ENCODE peak calls at places on chromosome 12, in ten cellular contexts. M is brain microvascular endothelial cell; W is cardiac muscle cell; V is NCI-H2081; H is HFFc6; S is DMS153; T is central memory CD4-positive, alpha-beta T cell; L is esophagus muscularis mucosa; I is Peyer's patch; R is cardiac septum. Q is an unnamed sample.

GRCh38 chr12:103626498-103626897 is 39.4 kb downstream of the STAB2 start:
- DNase-seq in M (no peak), W (peak), V (peak), H (peak), S (peak), T (no peak), L (peak), I (no peak), R (peak), Q (no peak)

GRCh38 chr12:49043856-49044258 is 16.7 kb downstream of the KMT2D start:
- DNase-seq in M (peak), W (peak), V (peak), H (peak), S (peak), T (peak), L (no peak), I (peak), R (peak), Q (peak)

GRCh38 chr12:59182191-59182590 is 261.9 kb upstream of the LRIG3 start:
- DNase-seq in M (peak), W (no peak), V (no peak), H (no peak), S (no peak), T (no peak), L (no peak), I (no peak), R (no peak), Q (no peak)

GRCh38 chr12:78403681-78404080 is 460.9 kb upstream of the SYT1 start:
- DNase-seq in M (peak), W (peak), V (no peak), H (no peak), S (no peak), T (no peak), L (no peak), I (no peak), R (no peak), Q (no peak)

GRCh38 chr12:70590051-70590450 is 47.2 kb downstream of the PTPRB start:
- DNase-seq in M (peak), W (peak), V (peak), H (peak), S (peak), T (peak), L (no peak), I (peak), R (no peak), Q (peak)

GRCh38 chr12:92756905-92757598 is 54.3 kb downstream of the PLEKHG7 start:
- DNase-seq in M (no peak), W (no peak), V (no peak), H (no peak), S (peak), T (no peak), L (no peak), I (no peak), R (no peak), Q (no peak)

GRCh38 chr12:111636209-111636928 is 37.3 kb upstream of the ATXN2 start:
- DNase-seq in M (peak), W (peak), V (no peak), H (peak), S (no peak), T (no peak), L (peak), I (no peak), R (peak), Q (peak)

GRCh38 chr12:119460876-119461275 is 126.3 kb downstream of the CCDC60 start:
- DNase-seq in M (no peak), W (no peak), V (no peak), H (no peak), S (no peak), T (no peak), L (no peak), I (no peak), R (no peak), Q (no peak)

GRCh38 chr12:110684322-110684836 is 4.5 kb downstream of the HVCN1 start:
- DNase-seq in M (no peak), W (peak), V (peak), H (no peak), S (no peak), T (no peak), L (no peak), I (no peak), R (no peak), Q (no peak)

GRCh38 chr12:104699489-104700194 is 242.9 kb downstream of the CHST11 start:
- DNase-seq in M (no peak), W (peak), V (no peak), H (no peak), S (no peak), T (no peak), L (no peak), I (no peak), R (no peak), Q (no peak)

GRCh38 chr12:94879542-94879941 is 124.0 kb downstream of the NDUFA12 start:
- DNase-seq in M (no peak), W (peak), V (no peak), H (no peak), S (no peak), T (no peak), L (no peak), I (no peak), R (no peak), Q (no peak)

GRCh38 chr12:96399081-96399918 is 939 bp downstream of the CDK17 start:
- DNase-seq in M (peak), W (peak), V (peak), H (peak), S (no peak), T (peak), L (peak), I (peak), R (peak), Q (peak)

GRCh38 chr12:124457287-124458219 is 109.9 kb downstream of the NCOR2 start:
- DNase-seq in M (no peak), W (peak), V (no peak), H (peak), S (no peak), T (peak), L (peak), I (peak), R (peak), Q (no peak)

GRCh38 chr12:110170535-110171185 is 46.5 kb downstream of the IFT81 start:
- DNase-seq in M (no peak), W (no peak), V (no peak), H (no peak), S (no peak), T (no peak), L (no peak), I (no peak), R (no peak), Q (no peak)

GRCh38 chr12:82952946-82953345 is 266.2 kb downstream of the TMTC2 start:
- DNase-seq in M (no peak), W (no peak), V (no peak), H (no peak), S (no peak), T (no peak), L (no peak), I (no peak), R (no peak), Q (no peak)

GRCh38 chr12:115617391-115617790 is 660.1 kb downstream of the MED13L start:
- DNase-seq in M (no peak), W (no peak), V (no peak), H (no peak), S (no peak), T (no peak), L (no peak), I (no peak), R (no peak), Q (no peak)

GRCh38 chr12:99498756-99499155 is 148.8 kb upstream of the GARIN6 start:
- DNase-seq in M (peak), W (no peak), V (no peak), H (peak), S (no peak), T (no peak), L (no peak), I (no peak), R (no peak), Q (no peak)

GRCh38 chr12:12723681-12724420 is 6.7 kb downstream of the CDKN1B start:
- DNase-seq in M (no peak), W (peak), V (no peak), H (no peak), S (no peak), T (peak), L (peak), I (peak), R (no peak), Q (peak)

GRCh38 chr12:94070520-94070919 is 77.9 kb upstream of the PLXNC1 start:
- DNase-seq in M (no peak), W (no peak), V (no peak), H (no peak), S (no peak), T (no peak), L (no peak), I (no peak), R (no peak), Q (no peak)

GRCh38 chr12:131965073-131965472 is 15.3 kb downstream of the EP400 start:
- DNase-seq in M (no peak), W (no peak), V (no peak), H (peak), S (no peak), T (no peak), L (no peak), I (no peak), R (no peak), Q (no peak)

GRCh38 chr12:119710941-119711551 is 43.1 kb downstream of the PRKAB1 start:
- DNase-seq in M (no peak), W (no peak), V (no peak), H (no peak), S (peak), T (no peak), L (no peak), I (no peak), R (no peak), Q (no peak)

GRCh38 chr12:130872179-130873096 is 572 bp downstream of the RAN start:
- DNase-seq in M (no peak), W (peak), V (peak), H (no peak), S (no peak), T (peak), L (no peak), I (peak), R (peak), Q (peak)

GRCh38 chr12:103840399-103840880 is 594 bp downstream of the NT5DC3 start:
- DNase-seq in M (no peak), W (peak), V (no peak), H (peak), S (no peak), T (no peak), L (no peak), I (peak), R (no peak), Q (no peak)

GRCh38 chr12:50224026-50224692 is 57.0 kb upstream of the CERS5 start:
- DNase-seq in M (peak), W (no peak), V (peak), H (peak), S (peak), T (peak), L (no peak), I (no peak), R (no peak), Q (peak)